ENCODE peak calls at places on chromosomes 16 and 17, in eight cellular contexts. R, D, B, W, S, K, C and X are unnamed samples.

GRCh38 chr17:61463068-61463980 is 11.1 kb downstream of the TBX4 start:
- DNase-seq in B (no peak), W (no peak), S (no peak), C (no peak), K (no peak), D (no peak), R (no peak), X (no peak)

GRCh38 chr16:10594312-10594950 is 14.0 kb upstream of the EMP2 start:
- DNase-seq in B (no peak), C (no peak), R (no peak), K (peak), D (no peak), W (no peak), S (no peak), X (no peak)

GRCh38 chr16:31138621-31139578 is 3.4 kb upstream of the PRSS8 start:
- DNase-seq in R (no peak), S (no peak), W (peak), D (no peak), K (peak), B (peak), C (peak), X (no peak)

GRCh38 chr17:79171152-79171551 is 96.5 kb downstream of the ENGASE start:
- DNase-seq in R (no peak), S (no peak), K (no peak), D (no peak), W (no peak), B (no peak), C (no peak), X (no peak)

GRCh38 chr17:73028311-73028755 is 64.2 kb downstream of the SLC39A11 start:
- DNase-seq in R (no peak), B (peak), C (no peak), W (no peak), K (no peak), D (no peak), S (no peak), X (no peak)

GRCh38 chr16:30816769-30817168 is 29.8 kb upstream of the ZNF629 start:
- DNase-seq in C (no peak), K (no peak), S (no peak), B (no peak), D (no peak), W (no peak), R (no peak), X (no peak)

GRCh38 chr17:81405382-81406005 is 10.2 kb downstream of the BAHCC1 start:
- DNase-seq in S (no peak), K (no peak), R (no peak), D (no peak), B (no peak), W (no peak), C (no peak), X (no peak)

GRCh38 chr16:4994719-4995434 is 36.7 kb downstream of the SEC14L5 start:
- DNase-seq in W (no peak), B (no peak), R (no peak), D (no peak), S (no peak), K (no peak), C (no peak), X (no peak)

GRCh38 chr16:8713635-8714097 is 39.2 kb downstream of the ABAT start:
- DNase-seq in R (no peak), B (no peak), C (no peak), K (no peak), S (no peak), D (no peak), W (no peak), X (no peak)

GRCh38 chr16:10314811-10315210 is 71.0 kb upstream of the ATF7IP2 start:
- DNase-seq in B (no peak), R (no peak), K (no peak), S (no peak), W (no peak), D (no peak), C (no peak), X (no peak)

GRCh38 chr16:30474062-30474452 is 1.5 kb downstream of the ITGAL start:
- DNase-seq in S (no peak), K (no peak), R (no peak), D (no peak), C (no peak), W (no peak), B (no peak), X (no peak)

GRCh38 chr17:60107526-60108257 is 29.0 kb upstream of the HEATR6 start:
- DNase-seq in W (no peak), S (no peak), K (no peak), D (no peak), C (no peak), R (no peak), B (no peak), X (no peak)

GRCh38 chr17:61149862-61150362 is 249.7 kb upstream of the TBX2 start:
- DNase-seq in S (no peak), K (no peak), W (no peak), B (no peak), C (no peak), D (peak), R (no peak), X (no peak)

GRCh38 chr16:83967838-83968482 is at the start of gene NECAB2:
- DNase-seq in K (no peak), W (no peak), D (no peak), S (no peak), B (peak), R (no peak), C (no peak), X (no peak)

GRCh38 chr17:7405882-7406825 is 1.5 kb upstream of the NLGN2 start:
- DNase-seq in S (no peak), B (no peak), K (no peak), R (no peak), D (no peak), W (no peak), C (no peak), X (no peak)

GRCh38 chr17:43477832-43478634 is 5.7 kb upstream of the DHX8 start:
- DNase-seq in S (no peak), C (no peak), W (no peak), R (no peak), B (no peak), D (peak), K (no peak), X (no peak)

GRCh38 chr16:72355561-72355960 is 183.6 kb upstream of the PMFBP1 start:
- DNase-seq in D (no peak), C (peak), B (no peak), R (no peak), S (no peak), W (no peak), K (no peak), X (no peak)

GRCh38 chr17:1532836-1533602 is 16.6 kb upstream of the INPP5K start:
- DNase-seq in D (no peak), R (peak), S (peak), C (no peak), W (no peak), K (no peak), B (no peak), X (peak)

GRCh38 chr16:87328846-87329245 is 11.7 kb upstream of the C16orf95 start:
- DNase-seq in C (no peak), K (peak), S (no peak), W (no peak), B (no peak), R (no peak), D (no peak), X (no peak)

GRCh38 chr16:81697321-81697885 is 81.7 kb upstream of the PLCG2 start:
- DNase-seq in W (peak), K (peak), S (no peak), B (peak), R (peak), D (peak), C (no peak), X (no peak)